ENCODE peak calls at places on chromosomes 6 and 20, in five cellular contexts. One of them, this sample, is unnamed.

GRCh38 chr6:87104657-87105056 is 9.8 kb upstream of the CGA start:
- DNase-seq in spleen: no peak
- DNase-seq in lower lobe of right lung: no peak
- DNase-seq in AG04449: no peak
- DNase-seq in psoas muscle: no peak
- DNase-seq in this sample: no peak

GRCh38 chr6:113762611-113763010 is 94.5 kb upstream of the MARCKS start:
- DNase-seq in lower lobe of right lung: no peak
- DNase-seq in AG04449: no peak
- DNase-seq in spleen: no peak
- DNase-seq in psoas muscle: no peak
- DNase-seq in this sample: no peak

GRCh38 chr20:44651507-44652373 is at the start of gene ADA:
- DNase-seq in spleen: peak; percentile 90
- DNase-seq in AG04449: no peak
- DNase-seq in lower lobe of right lung: peak; percentile 72
- DNase-seq in psoas muscle: peak; percentile 71
- DNase-seq in this sample: no peak

GRCh38 chr6:72031471-72031870 is 145.1 kb downstream of the RIMS1 start:
- DNase-seq in psoas muscle: no peak
- DNase-seq in AG04449: no peak
- DNase-seq in lower lobe of right lung: no peak
- DNase-seq in spleen: no peak
- DNase-seq in this sample: no peak

GRCh38 chr6:1991332-1991878 is 254.0 kb downstream of the GMDS start:
- DNase-seq in psoas muscle: no peak
- DNase-seq in lower lobe of right lung: no peak
- DNase-seq in AG04449: no peak
- DNase-seq in spleen: no peak
- DNase-seq in this sample: no peak

GRCh38 chr6:116244284-116244683 is 9.6 kb downstream of the TSPYL4 start:
- DNase-seq in psoas muscle: no peak
- DNase-seq in spleen: no peak
- DNase-seq in AG04449: no peak
- DNase-seq in lower lobe of right lung: no peak
- DNase-seq in this sample: no peak

GRCh38 chr6:22318404-22318803 is 21.6 kb upstream of the PRL start:
- DNase-seq in AG04449: no peak
- DNase-seq in psoas muscle: no peak
- DNase-seq in spleen: no peak
- DNase-seq in lower lobe of right lung: no peak
- DNase-seq in this sample: no peak

GRCh38 chr20:62238569-62239277 is 402 bp downstream of the OSBPL2 start:
- DNase-seq in lower lobe of right lung: peak; percentile 63
- DNase-seq in psoas muscle: no peak
- DNase-seq in AG04449: no peak
- DNase-seq in spleen: no peak
- DNase-seq in this sample: no peak

GRCh38 chr20:31934968-31935764 is 16.7 kb downstream of the PDRG1 start:
- DNase-seq in spleen: no peak
- DNase-seq in lower lobe of right lung: no peak
- DNase-seq in AG04449: no peak
- DNase-seq in psoas muscle: no peak
- DNase-seq in this sample: no peak

GRCh38 chr6:17744019-17744756 is 37.5 kb upstream of the NUP153 start:
- DNase-seq in spleen: no peak
- DNase-seq in psoas muscle: no peak
- DNase-seq in lower lobe of right lung: no peak
- DNase-seq in AG04449: no peak
- DNase-seq in this sample: no peak

GRCh38 chr6:42441661-42442081 is 10.1 kb downstream of the TRERF1 start:
- DNase-seq in psoas muscle: no peak
- DNase-seq in AG04449: no peak
- DNase-seq in lower lobe of right lung: no peak
- DNase-seq in spleen: no peak
- DNase-seq in this sample: no peak

GRCh38 chr6:13559968-13560650 is 14.3 kb upstream of the SIRT5 start:
- DNase-seq in AG04449: no peak
- DNase-seq in lower lobe of right lung: no peak
- DNase-seq in spleen: no peak
- DNase-seq in psoas muscle: no peak
- DNase-seq in this sample: no peak

GRCh38 chr20:44704551-44704971 is 10.6 kb upstream of the CCN5 start:
- DNase-seq in spleen: no peak
- DNase-seq in psoas muscle: peak; percentile 54
- DNase-seq in lower lobe of right lung: no peak
- DNase-seq in AG04449: no peak
- DNase-seq in this sample: peak; percentile 70

GRCh38 chr20:2626853-2627541 is 25.4 kb upstream of the NOP56 start:
- DNase-seq in lower lobe of right lung: peak; percentile 53
- DNase-seq in psoas muscle: no peak
- DNase-seq in spleen: no peak
- DNase-seq in AG04449: peak; percentile 14
- DNase-seq in this sample: peak; percentile 33

GRCh38 chr6:115838763-115839401 is 221.8 kb downstream of the FRK start:
- DNase-seq in AG04449: no peak
- DNase-seq in spleen: no peak
- DNase-seq in psoas muscle: no peak
- DNase-seq in lower lobe of right lung: no peak
- DNase-seq in this sample: no peak

GRCh38 chr20:53926428-53927028 is 143.9 kb downstream of the BCAS1 start:
- DNase-seq in psoas muscle: no peak
- DNase-seq in spleen: no peak
- DNase-seq in AG04449: peak; percentile 79
- DNase-seq in lower lobe of right lung: no peak
- DNase-seq in this sample: peak; percentile 91

GRCh38 chr6:83221302-83221701 is 28.1 kb downstream of the RWDD2A start:
- DNase-seq in spleen: no peak
- DNase-seq in AG04449: no peak
- DNase-seq in psoas muscle: no peak
- DNase-seq in lower lobe of right lung: no peak
- DNase-seq in this sample: no peak

GRCh38 chr6:108993876-108994275 is 100.8 kb downstream of the SESN1 start:
- DNase-seq in spleen: no peak
- DNase-seq in AG04449: no peak
- DNase-seq in lower lobe of right lung: no peak
- DNase-seq in psoas muscle: no peak
- DNase-seq in this sample: no peak

GRCh38 chr6:24009319-24009718 is 116.7 kb upstream of the NRSN1 start:
- DNase-seq in lower lobe of right lung: no peak
- DNase-seq in spleen: no peak
- DNase-seq in psoas muscle: no peak
- DNase-seq in AG04449: no peak
- DNase-seq in this sample: no peak

GRCh38 chr20:61438285-61438684 is 186.2 kb downstream of the CDH4 start:
- DNase-seq in spleen: no peak
- DNase-seq in AG04449: no peak
- DNase-seq in psoas muscle: no peak
- DNase-seq in lower lobe of right lung: no peak
- DNase-seq in this sample: no peak

GRCh38 chr6:107470364-107470763 is 11.0 kb upstream of the PDSS2 start:
- DNase-seq in spleen: no peak
- DNase-seq in AG04449: no peak
- DNase-seq in psoas muscle: no peak
- DNase-seq in lower lobe of right lung: no peak
- DNase-seq in this sample: no peak

GRCh38 chr20:50733644-50734349 is 2.4 kb downstream of the PARD6B start:
- DNase-seq in AG04449: no peak
- DNase-seq in lower lobe of right lung: no peak
- DNase-seq in spleen: no peak
- DNase-seq in psoas muscle: no peak
- DNase-seq in this sample: no peak

GRCh38 chr6:43702522-43703440 is 15.2 kb upstream of the MRPS18A start:
- DNase-seq in spleen: peak; percentile 87
- DNase-seq in psoas muscle: peak; percentile 96
- DNase-seq in lower lobe of right lung: peak; percentile 91
- DNase-seq in AG04449: peak; percentile 63
- DNase-seq in this sample: peak; percentile 76

GRCh38 chr20:12875510-12875909 is 133.3 kb upstream of the SPTLC3 start:
- DNase-seq in lower lobe of right lung: no peak
- DNase-seq in psoas muscle: no peak
- DNase-seq in spleen: no peak
- DNase-seq in AG04449: no peak
- DNase-seq in this sample: no peak

GRCh38 chr20:63099426-63100267 is 92.9 kb upstream of the BHLHE23 start:
- DNase-seq in psoas muscle: peak; percentile 36
- DNase-seq in AG04449: no peak
- DNase-seq in spleen: peak; percentile 54
- DNase-seq in lower lobe of right lung: no peak
- DNase-seq in this sample: no peak

GRCh38 chr6:61679625-61680024 is 606.4 kb downstream of the KHDRBS2 start:
- DNase-seq in spleen: no peak
- DNase-seq in psoas muscle: no peak
- DNase-seq in lower lobe of right lung: no peak
- DNase-seq in AG04449: no peak
- DNase-seq in this sample: no peak
- H3K4me3 ChIP-seq in spleen: no peak overlapping the region
- H3K4me3 ChIP-seq in psoas muscle: no peak overlapping the region
- H3K4me3 ChIP-seq in lower lobe of right lung: no peak overlapping the region
- H3K4me3 ChIP-seq in AG04449: no peak overlapping the region
- H3K4me3 ChIP-seq in this sample: no peak overlapping the region

GRCh38 chr6:78861509-78861908 is 5.8 kb upstream of the IRAK1BP1 start:
- DNase-seq in lower lobe of right lung: no peak
- DNase-seq in AG04449: no peak
- DNase-seq in psoas muscle: no peak
- DNase-seq in spleen: no peak
- DNase-seq in this sample: no peak
- TF ChIP-seq CTCF in lower lobe of right lung: no peak
- TF ChIP-seq CTCF in AG04449: no peak
- TF ChIP-seq CTCF in psoas muscle: no peak
- TF ChIP-seq CTCF in spleen: no peak
- TF ChIP-seq CTCF in this sample: no peak

GRCh38 chr6:35669441-35669776 is 19.3 kb downstream of the FKBP5 start:
- DNase-seq in AG04449: no peak
- DNase-seq in spleen: no peak
- DNase-seq in lower lobe of right lung: no peak
- DNase-seq in psoas muscle: no peak
- DNase-seq in this sample: no peak
- H3K4me3 ChIP-seq in AG04449: no peak overlapping the region
- H3K4me3 ChIP-seq in spleen: no peak overlapping the region
- H3K4me3 ChIP-seq in lower lobe of right lung: no peak overlapping the region
- H3K4me3 ChIP-seq in psoas muscle: peak overlapping the region; percentile 8
- H3K4me3 ChIP-seq in this sample: no peak overlapping the region

GRCh38 chr20:15176929-15177328 is 839.5 kb upstream of the FLRT3 start:
- DNase-seq in spleen: no peak
- DNase-seq in lower lobe of right lung: no peak
- DNase-seq in AG04449: no peak
- DNase-seq in psoas muscle: no peak
- DNase-seq in this sample: no peak
- TF ChIP-seq CTCF in spleen: no peak
- TF ChIP-seq CTCF in lower lobe of right lung: no peak
- TF ChIP-seq CTCF in AG04449: no peak
- TF ChIP-seq CTCF in psoas muscle: no peak
- TF ChIP-seq CTCF in this sample: no peak

GRCh38 chr6:14601490-14601889 is 483.9 kb downstream of the CD83 start:
- DNase-seq in AG04449: no peak
- DNase-seq in lower lobe of right lung: no peak
- DNase-seq in spleen: no peak
- DNase-seq in psoas muscle: no peak
- DNase-seq in this sample: no peak
- H3K4me3 ChIP-seq in AG04449: no peak overlapping the region
- H3K4me3 ChIP-seq in lower lobe of right lung: no peak overlapping the region
- H3K4me3 ChIP-seq in spleen: no peak overlapping the region
- H3K4me3 ChIP-seq in psoas muscle: no peak overlapping the region
- H3K4me3 ChIP-seq in this sample: no peak overlapping the region